ENCODE peak calls at places on chromosomes 1 and 21, in four cellular contexts. S, A, E and Y are unnamed samples.

GRCh38 chr1:23774174-23774880 is 3.9 kb upstream of the PITHD1 start:
- DNase-seq in S (no peak), E (no peak), A (no peak), Y (no peak)

GRCh38 chr1:186864296-186864695 is 35.5 kb downstream of the PLA2G4A start:
- DNase-seq in A (no peak), E (no peak), S (no peak), Y (no peak)

GRCh38 chr1:2213576-2214505 is 14.3 kb upstream of the SKI start:
- DNase-seq in A (no peak), S (no peak), E (no peak), Y (no peak)

GRCh38 chr1:181111559-181111958 is 23.1 kb downstream of the IER5 start:
- DNase-seq in E (no peak), A (no peak), S (no peak), Y (no peak)

GRCh38 chr1:59879556-59879955 is 47.0 kb downstream of the CYP2J2 start:
- DNase-seq in S (peak; percentile 67), A (peak; percentile 37), E (no peak), Y (peak; percentile 30)

GRCh38 chr1:86757272-86757984 is 53.1 kb downstream of the SH3GLB1 start:
- DNase-seq in A (peak; percentile 39), E (no peak), S (no peak), Y (no peak)

GRCh38 chr1:61993331-61993961 is 201.2 kb upstream of the L1TD1 start:
- DNase-seq in A (no peak), E (no peak), S (no peak), Y (no peak)

GRCh38 chr1:151156515-151156819 is at the start of gene TNFAIP8L2:
- DNase-seq in A (no peak), S (peak; percentile 66), E (no peak), Y (peak; percentile 75)

GRCh38 chr1:192584951-192585350 is 9.4 kb downstream of the RGS1 start:
- DNase-seq in E (no peak), A (no peak), S (no peak), Y (no peak)

GRCh38 chr21:43924421-43925095 is 59.5 kb downstream of the AGPAT3 start:
- DNase-seq in S (no peak), A (no peak), E (no peak), Y (no peak)

GRCh38 chr1:15538750-15539149 is 12.1 kb downstream of the DNAJC16 start:
- DNase-seq in E (no peak), A (no peak), S (no peak), Y (no peak)

GRCh38 chr1:32900956-32901822 is at the start of gene TMEM54:
- DNase-seq in A (no peak), S (no peak), E (peak; percentile 73), Y (peak; percentile 76)

GRCh38 chr1:25482211-25482610 is 51.5 kb downstream of the MACO1 start:
- DNase-seq in A (no peak), E (no peak), S (no peak), Y (no peak)

GRCh38 chr1:215132156-215132555 is 49.6 kb downstream of the KCNK2 start:
- DNase-seq in S (no peak), E (no peak), A (no peak), Y (no peak)

GRCh38 chr1:14071581-14071980 is 371.6 kb downstream of the PRDM2 start:
- DNase-seq in E (no peak), S (no peak), A (no peak), Y (no peak)

GRCh38 chr1:28290851-28291250 is 31.5 kb downstream of the SESN2 start:
- DNase-seq in A (no peak), E (no peak), S (no peak), Y (no peak)

GRCh38 chr1:221874285-221875003 is 132.6 kb upstream of the DUSP10 start:
- DNase-seq in E (no peak), A (no peak), S (peak; percentile 1), Y (no peak)

GRCh38 chr1:47696404-47696910 is 258.6 kb downstream of the FOXD2 start:
- DNase-seq in A (no peak), S (no peak), E (peak; percentile 93), Y (no peak)

GRCh38 chr1:215567491-215568286 is 585 bp downstream of the KCTD3 start:
- DNase-seq in A (peak; percentile 78), S (peak; percentile 37), E (peak; percentile 57), Y (no peak)

GRCh38 chr1:154556422-154556821 is 2.0 kb downstream of the UBE2Q1 start:
- DNase-seq in S (no peak), A (no peak), E (no peak), Y (no peak)

GRCh38 chr1:170734412-170735175 is 70.7 kb downstream of the PRRX1 start:
- DNase-seq in S (no peak), E (no peak), A (no peak), Y (no peak)

GRCh38 chr1:241608379-241609033 is 31.7 kb downstream of the CHML start:
- DNase-seq in E (no peak), S (no peak), A (no peak), Y (no peak)

GRCh38 chr1:219027161-219027673 is 146.5 kb upstream of the LYPLAL1 start:
- DNase-seq in S (no peak), A (no peak), E (no peak), Y (no peak)

GRCh38 chr1:197341626-197342025 is 73.6 kb downstream of the CRB1 start:
- DNase-seq in S (no peak), A (no peak), E (no peak), Y (no peak)

GRCh38 chr1:211613108-211613947 is 34.4 kb upstream of the SLC30A1 start:
- DNase-seq in S (no peak), A (no peak), E (no peak), Y (no peak)

GRCh38 chr1:236204656-236205055 is 62.3 kb downstream of the GPR137B start:
- DNase-seq in S (no peak), E (no peak), A (no peak), Y (no peak)

GRCh38 chr1:19975423-19976193 is 3.8 kb downstream of the PLA2G2A start:
- DNase-seq in E (no peak), S (no peak), A (no peak), Y (no peak)

GRCh38 chr21:18053151-18053550 is 191.5 kb upstream of the CHODL start:
- DNase-seq in A (no peak), S (no peak), E (no peak), Y (no peak)

GRCh38 chr1:2429780-2430591 is 17.6 kb upstream of the PEX10 start:
- DNase-seq in E (no peak), S (no peak), A (no peak), Y (no peak)

GRCh38 chr1:155977607-155978324 is 581 bp downstream of the ARHGEF2 start:
- DNase-seq in E (no peak), A (peak; percentile 53), S (no peak), Y (no peak)

GRCh38 chr21:43585924-43586411 is 73.3 kb downstream of the HSF2BP start:
- DNase-seq in S (no peak), A (no peak), E (no peak), Y (no peak)

GRCh38 chr1:80495806-80496205 is 1304.9 kb upstream of the ADGRL2 start:
- DNase-seq in E (no peak), S (no peak), A (no peak), Y (no peak)

GRCh38 chr1:208161656-208162375 is 82.4 kb downstream of the PLXNA2 start:
- DNase-seq in S (no peak), A (no peak), E (no peak), Y (no peak)

GRCh38 chr1:34113887-34114286 is 51.1 kb downstream of the CSMD2 start:
- DNase-seq in E (peak; percentile 16), S (no peak), A (no peak), Y (no peak)

GRCh38 chr1:12019858-12020509 is 686 bp downstream of the MIIP start:
- DNase-seq in A (no peak), E (no peak), S (no peak), Y (no peak)

GRCh38 chr1:25549273-25550154 is 6.1 kb downstream of the LDLRAP1 start:
- DNase-seq in A (no peak), S (peak; percentile 72), E (no peak), Y (peak; percentile 90)

GRCh38 chr1:214658785-214659184 is 55.8 kb downstream of the CENPF start:
- DNase-seq in A (no peak), E (no peak), S (no peak), Y (no peak)

GRCh38 chr1:67831850-67832513 is 1.3 kb downstream of the GNG12 start:
- DNase-seq in A (peak; percentile 66), E (no peak), S (peak; percentile 9), Y (no peak)